ENCODE peak calls at places on chromosomes 11 and 22, in eight cellular contexts. P is GM12878, B is heart left ventricle, R is A549, S is ovary, X is breast epithelium, T is right lobe of liver, Q is sigmoid colon. A is an unnamed sample.

GRCh38 chr11:130124096-130124495 is 35.5 kb upstream of the ST14 start:
- DNase-seq in P (no peak), B (peak; percentile 81), R (peak; percentile 22), S (peak; percentile 38), X (no peak), T (peak; percentile 90), Q (peak; percentile 86), A (peak; percentile 21)

GRCh38 chr11:125923012-125923579 is 18.8 kb downstream of the DDX25 start:
- DNase-seq in P (peak; percentile 37), B (no peak), R (peak; percentile 65), S (peak; percentile 82), X (no peak), T (peak; percentile 74), Q (peak; percentile 79), A (no peak)

GRCh38 chr11:7281083-7281482 is 29.4 kb downstream of the SYT9 start:
- DNase-seq in P (no peak), B (no peak), R (no peak), S (no peak), X (no peak), T (no peak), Q (no peak), A (no peak)

GRCh38 chr11:8068605-8069221 is 12.3 kb upstream of the TUB start:
- DNase-seq in P (no peak), B (peak; percentile 74), R (peak; percentile 27), S (peak; percentile 55), X (no peak), T (peak; percentile 83), Q (peak; percentile 85), A (no peak)

GRCh38 chr11:75223954-75224643 is 16.5 kb upstream of the TPBGL start:
- DNase-seq in P (no peak), B (no peak), R (peak; percentile 29), S (no peak), X (no peak), T (no peak), Q (no peak), A (no peak)

GRCh38 chr11:79488286-79488685 is 47.5 kb upstream of the TENM4 start:
- DNase-seq in P (no peak), B (no peak), R (no peak), S (peak; percentile 54), X (no peak), T (peak; percentile 83), Q (no peak), A (no peak)

GRCh38 chr11:91396243-91397133 is 828.1 kb upstream of the FAT3 start:
- DNase-seq in P (no peak), B (no peak), R (peak; percentile 51), S (no peak), X (no peak), T (no peak), Q (no peak), A (no peak)

GRCh38 chr11:39149214-39149613 is 2310.2 kb downstream of the LRRC4C start:
- DNase-seq in P (no peak), B (no peak), R (no peak), S (no peak), X (no peak), T (no peak), Q (no peak), A (no peak)

GRCh38 chr11:11998091-11998781 is 10.2 kb downstream of the DKK3 start:
- DNase-seq in P (peak; percentile 21), B (no peak), R (peak; percentile 79), S (no peak), X (no peak), T (no peak), Q (no peak), A (no peak)

GRCh38 chr22:26316732-26317131 is 112.3 kb upstream of the ASPHD2 start:
- DNase-seq in P (no peak), B (no peak), R (no peak), S (no peak), X (no peak), T (no peak), Q (no peak), A (no peak)

GRCh38 chr11:67275606-67276409 is 9.5 kb downstream of the GRK2 start:
- DNase-seq in P (no peak), B (peak; percentile 49), R (no peak), S (no peak), X (no peak), T (peak; percentile 46), Q (peak; percentile 59), A (no peak)

GRCh38 chr11:45319077-45319476 is 32.9 kb upstream of the SYT13 start:
- DNase-seq in P (no peak), B (no peak), R (no peak), S (no peak), X (no peak), T (no peak), Q (no peak), A (no peak)

GRCh38 chr22:17703811-17704210 is 65.3 kb downstream of the BCL2L13 start:
- DNase-seq in P (no peak), B (no peak), R (no peak), S (no peak), X (no peak), T (no peak), Q (no peak), A (no peak)

GRCh38 chr22:38971202-38971601 is 10.9 kb upstream of the APOBEC3B start:
- DNase-seq in P (no peak), B (no peak), R (no peak), S (no peak), X (no peak), T (no peak), Q (no peak), A (no peak)

GRCh38 chr11:114215871-114216803 is 80.1 kb upstream of the NNMT start:
- DNase-seq in P (no peak), B (no peak), R (no peak), S (no peak), X (no peak), T (no peak), Q (no peak), A (no peak)

GRCh38 chr11:67033661-67034166 is 10.8 kb downstream of the SYT12 start:
- DNase-seq in P (no peak), B (no peak), R (no peak), S (no peak), X (no peak), T (no peak), Q (no peak), A (no peak)

GRCh38 chr11:121199516-121199915 is 93.1 kb upstream of the SC5D start:
- DNase-seq in P (no peak), B (no peak), R (no peak), S (no peak), X (no peak), T (no peak), Q (no peak), A (no peak)

GRCh38 chr22:31497148-31497938 is 1.0 kb downstream of the SFI1 start:
- DNase-seq in P (no peak), B (no peak), R (no peak), S (no peak), X (no peak), T (no peak), Q (no peak), A (no peak)

GRCh38 chr11:111348147-111348546 is 30.9 kb downstream of the POU2AF1 start:
- DNase-seq in P (no peak), B (no peak), R (no peak), S (no peak), X (no peak), T (no peak), Q (no peak), A (no peak)

GRCh38 chr22:50530857-50531545 is 1.2 kb upstream of the TYMP start:
- DNase-seq in P (no peak), B (peak; percentile 94), R (peak; percentile 60), S (peak; percentile 71), X (peak; percentile 85), T (peak; percentile 95), Q (peak; percentile 94), A (peak; percentile 64)

GRCh38 chr22:50532353-50532700 is 2.5 kb upstream of the TYMP start:
- DNase-seq in P (no peak), B (no peak), R (no peak), S (no peak), X (no peak), T (no peak), Q (no peak), A (no peak)

GRCh38 chr22:50530280-50530856 is 556 bp upstream of the TYMP start:
- DNase-seq in P (no peak), B (peak; percentile 94), R (peak; percentile 54), S (peak; percentile 71), X (peak; percentile 84), T (peak; percentile 97), Q (peak; percentile 93), A (no peak)

GRCh38 chr22:50532824-50533344 is 3.1 kb upstream of the TYMP start:
- DNase-seq in P (no peak), B (no peak), R (no peak), S (no peak), X (no peak), T (no peak), Q (no peak), A (no peak)

GRCh38 chr22:50531546-50532352 is 1.9 kb upstream of the TYMP start:
- DNase-seq in P (no peak), B (peak; percentile 90), R (no peak), S (peak; percentile 68), X (peak; percentile 90), T (peak; percentile 93), Q (peak; percentile 92), A (no peak)
- TF ChIP-seq POLR2A in P (no peak), B (peak; percentile 35), R (peak; percentile 25), S (no peak), X (peak; percentile 38), T (peak; percentile 60), Q (peak; percentile 8), A (peak; percentile 57)

GRCh38 chr22:36123673-36124630 is 36.6 kb downstream of the APOL3 start:
- DNase-seq in P (peak; percentile 52), B (peak; percentile 97), R (peak; percentile 62), S (peak; percentile 95), X (peak; percentile 89), T (peak; percentile 95), Q (peak; percentile 98), A (peak; percentile 59)
- TF ChIP-seq POLR2A in P (peak; percentile 30), B (peak; percentile 51), R (peak; percentile 30), S (peak; percentile 5), X (no peak), T (peak; percentile 54), Q (no peak), A (peak; percentile 61)

GRCh38 chr22:27801616-27802388 is at the start of gene MN1:
- DNase-seq in P (no peak), B (peak; percentile 79), R (peak; percentile 65), S (peak; percentile 70), X (no peak), T (peak; percentile 78), Q (no peak), A (no peak)
- TF ChIP-seq POLR2A in P (no peak), B (no peak), R (peak; percentile 15), S (no peak), X (no peak), T (no peak), Q (no peak), A (no peak)

DNA sequence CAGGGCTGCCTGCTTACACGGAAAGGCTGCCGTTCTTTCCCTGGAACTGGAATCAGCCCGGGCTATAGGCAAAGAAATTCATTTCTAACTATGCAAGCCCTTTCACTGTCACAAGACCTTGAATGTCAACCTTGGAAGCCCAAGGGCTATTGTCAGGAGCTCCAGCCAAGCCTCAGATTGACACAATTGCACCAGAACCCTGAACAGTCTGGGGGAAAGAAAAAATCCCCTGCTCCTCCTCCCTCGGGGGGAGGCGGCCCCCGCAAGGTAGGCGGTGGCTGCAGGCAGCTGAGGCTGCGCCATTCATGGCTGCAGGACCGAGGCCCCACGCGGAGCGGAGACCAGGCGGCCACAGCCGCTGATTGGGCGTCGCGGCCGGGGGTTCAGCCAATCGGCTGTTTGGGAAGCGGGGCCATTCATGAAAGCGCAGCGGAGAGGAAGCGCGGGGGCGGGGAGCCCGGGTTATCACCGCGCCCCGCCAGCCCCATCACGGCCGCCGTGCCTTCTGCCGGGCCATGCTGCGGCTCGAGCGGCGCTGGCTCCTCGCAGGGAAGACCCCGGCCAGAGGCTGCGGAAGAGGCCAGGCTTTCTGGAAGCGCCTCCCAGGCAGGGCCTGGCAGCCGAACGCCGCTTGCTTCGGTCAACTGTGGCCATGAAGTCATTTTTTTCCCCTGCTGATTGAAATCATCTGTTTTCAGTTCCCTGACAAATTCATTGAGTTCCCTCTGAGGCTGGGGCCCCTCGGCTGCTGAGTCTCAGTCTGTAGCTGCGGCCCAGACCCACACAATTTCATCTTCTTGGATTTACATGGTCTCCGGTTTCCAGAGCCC is 38.1 kb upstream of the LINC01488 start:
- DNase-seq in P (peak; percentile 46), B (peak; percentile 95), R (peak; percentile 88), S (peak; percentile 62), X (peak; percentile 77), T (peak; percentile 80), Q (peak; percentile 94), A (peak; percentile 25)
- TF ChIP-seq POLR2A in P (peak; percentile 65), B (peak; percentile 70), R (peak; percentile 43), S (no peak), X (no peak), T (no peak), Q (peak; percentile 17), A (no peak)

A was measured in esophagus squamous epithelium.